ENCODE peak calls at places on chromosomes 7 and 10, in nine cellular contexts. M, H, W, S, C, F, V, L and A are unnamed samples.

GRCh38 chr10:97024181-97025073 is 161.3 kb downstream of the SLIT1 start:
- DNase-seq in M (no peak), H (no peak), W (no peak), S (peak), C (no peak), F (no peak), V (no peak), L (peak), A (no peak)

GRCh38 chr10:110206988-110207804 is at the start of gene MXI1:
- DNase-seq in M (peak), H (peak), W (peak), S (peak), C (no peak), F (peak), V (no peak), L (peak), A (peak)

GRCh38 chr10:132107211-132107946 is 41.6 kb downstream of the JAKMIP3 start:
- DNase-seq in M (peak), H (peak), W (no peak), S (no peak), C (no peak), F (no peak), V (no peak), L (no peak), A (no peak)

GRCh38 chr7:77697535-77697831 is 1.2 kb downstream of the RSBN1L start:
- DNase-seq in M (no peak), H (no peak), W (no peak), S (no peak), C (no peak), F (no peak), V (peak), L (peak), A (no peak)

GRCh38 chr10:114869500-114869899 is 47.9 kb downstream of the FHIP2A start:
- DNase-seq in M (no peak), H (no peak), W (no peak), S (peak), C (no peak), F (no peak), V (no peak), L (peak), A (no peak)

GRCh38 chr7:67870396-67870795 is 873.8 kb downstream of the TYW1 start:
- DNase-seq in M (no peak), H (no peak), W (no peak), S (no peak), C (no peak), F (no peak), V (no peak), L (no peak), A (no peak)

GRCh38 chr10:51117794-51118193 is 43.5 kb downstream of the PRKG1 start:
- DNase-seq in M (no peak), H (no peak), W (no peak), S (peak), C (no peak), F (no peak), V (no peak), L (peak), A (no peak)

GRCh38 chr10:89419548-89419947 is 5.2 kb downstream of the IFIT5 start:
- DNase-seq in M (no peak), H (no peak), W (peak), S (peak), C (no peak), F (no peak), V (no peak), L (peak), A (no peak)

GRCh38 chr7:5417106-5418071 is 6.2 kb downstream of the TNRC18 start:
- DNase-seq in M (no peak), H (peak), W (peak), S (peak), C (no peak), F (no peak), V (no peak), L (peak), A (peak)

GRCh38 chr7:27198871-27199801 is 755 bp downstream of the HOXA13 start:
- DNase-seq in M (peak), H (peak), W (peak), S (no peak), C (no peak), F (no peak), V (no peak), L (peak), A (peak)

GRCh38 chr7:32347244-32347828 is 142.8 kb downstream of the LSM5 start:
- DNase-seq in M (no peak), H (peak), W (peak), S (no peak), C (peak), F (peak), V (peak), L (peak), A (peak)

GRCh38 chr7:76310102-76310957 is 7.9 kb downstream of the HSPB1 start:
- DNase-seq in M (no peak), H (no peak), W (no peak), S (no peak), C (peak), F (no peak), V (no peak), L (no peak), A (no peak)

GRCh38 chr10:132302421-132302820 is 5.3 kb downstream of the STK32C start:
- DNase-seq in M (no peak), H (peak), W (no peak), S (no peak), C (no peak), F (no peak), V (no peak), L (no peak), A (no peak)

DNA sequence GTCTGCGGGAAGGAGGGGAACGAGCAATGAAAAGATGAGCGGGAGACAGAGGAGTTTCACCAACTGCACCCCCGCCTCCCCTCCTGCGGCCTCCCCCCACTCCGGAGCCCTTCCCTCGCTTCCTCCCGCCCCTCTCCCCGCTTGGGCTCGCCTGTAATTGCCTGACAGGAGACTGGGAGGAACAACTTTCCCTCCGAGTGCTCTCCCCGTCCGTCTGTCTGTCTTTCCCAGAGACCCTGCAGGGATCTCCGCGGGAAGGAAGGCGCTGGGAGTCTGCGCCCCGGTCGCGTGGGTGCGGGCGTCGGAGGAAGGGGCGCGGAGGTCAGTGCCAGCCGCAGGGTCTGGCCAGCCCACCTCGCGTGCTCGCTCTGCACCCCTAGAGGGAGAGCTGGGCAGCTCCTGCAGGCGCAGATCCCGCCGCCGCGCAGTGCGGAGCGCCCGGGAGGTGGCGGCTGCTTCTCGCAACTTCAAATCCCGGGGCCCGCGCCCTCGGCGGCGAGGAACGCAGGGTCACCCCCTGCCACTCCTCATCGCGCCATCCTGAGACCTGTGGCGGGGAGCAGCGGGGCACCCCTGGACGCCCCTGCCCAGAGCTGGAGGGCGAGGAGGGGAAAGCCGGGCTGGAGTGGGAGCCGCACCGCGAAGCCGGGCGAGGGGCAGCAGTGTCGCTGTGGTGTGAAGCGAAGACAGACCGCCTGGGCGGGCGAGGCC is 527 bp upstream of the NRP1 start:
- DNase-seq in M (peak), H (peak), W (peak), S (peak), C (peak), F (peak), V (peak), L (peak), A (peak)
- H3K9ac ChIP-seq in M (no peak), H (no peak), W (peak), S (peak), C (peak), F (peak), V (peak), L (peak), A (no peak)

GRCh38 chr7:47477191-47478016 is 104.5 kb downstream of the TNS3 start:
- DNase-seq in M (no peak), H (no peak), W (no peak), S (no peak), C (no peak), F (no peak), V (no peak), L (no peak), A (no peak)
- H3K9ac ChIP-seq in M (no peak), H (no peak), W (no peak), S (no peak), C (no peak), F (no peak), V (no peak), L (no peak), A (no peak)

DNA sequence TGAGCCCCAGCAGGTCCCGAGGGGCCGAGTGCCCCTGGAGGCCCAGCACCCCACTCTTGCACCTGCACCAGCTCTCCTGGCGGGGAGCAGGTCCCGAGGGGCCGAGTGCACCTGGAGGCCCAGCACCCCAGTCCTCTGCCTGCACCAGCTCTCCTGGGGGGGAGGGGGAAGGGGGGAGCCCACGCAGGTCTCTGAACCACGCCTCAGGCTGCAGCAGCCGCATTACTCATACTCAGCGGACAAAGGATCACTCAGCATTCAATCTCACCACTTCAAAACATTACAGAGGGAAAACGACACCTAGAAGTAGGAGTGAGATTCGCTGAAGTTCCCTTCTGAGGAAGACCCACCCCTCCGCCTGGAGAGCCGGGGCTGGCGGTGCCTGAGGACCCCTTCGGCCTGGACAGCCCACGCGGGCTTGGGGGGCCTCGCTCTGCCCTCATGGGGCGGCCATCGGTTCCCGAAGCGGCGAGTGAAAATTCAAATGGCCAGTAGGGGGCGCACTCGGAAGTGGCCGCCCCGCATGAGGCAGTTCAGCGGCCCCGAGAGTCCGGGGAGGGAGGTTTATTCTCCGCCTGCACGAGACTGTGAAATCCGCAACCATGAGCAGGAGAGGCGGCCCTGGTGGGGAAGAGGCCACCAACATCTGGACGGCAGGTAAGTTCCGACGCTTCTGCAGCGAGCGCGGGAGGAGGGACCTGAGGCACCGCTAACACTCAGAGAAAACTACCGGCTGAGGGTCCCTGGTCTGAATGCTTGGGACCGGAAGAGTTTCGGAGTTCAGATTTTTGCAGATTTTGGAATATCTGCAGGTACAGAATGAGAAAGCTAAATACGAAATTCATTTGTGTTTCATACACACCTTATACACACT is 1.1 kb upstream of the GPER1 start:
- DNase-seq in M (peak), H (peak), W (peak), S (peak), C (peak), F (peak), V (peak), L (peak), A (peak)
- H3K9ac ChIP-seq in M (no peak), H (peak), W (peak), S (peak), C (no peak), F (peak), V (peak), L (peak), A (no peak)

GRCh38 chr10:80511984-80512634 is 25.6 kb upstream of the SH2D4B start:
- DNase-seq in M (no peak), H (no peak), W (no peak), S (no peak), C (no peak), F (no peak), V (no peak), L (no peak), A (no peak)
- H3K9ac ChIP-seq in M (no peak), H (no peak), W (no peak), S (no peak), C (no peak), F (no peak), V (no peak), L (no peak), A (no peak)

GRCh38 chr10:7408494-7409044 is 2.3 kb downstream of the SFMBT2 start:
- DNase-seq in M (peak), H (peak), W (peak), S (peak), C (peak), F (no peak), V (no peak), L (peak), A (peak)

GRCh38 chr10:7410306-7410799 is 481 bp downstream of the SFMBT2 start:
- DNase-seq in M (peak), H (peak), W (peak), S (peak), C (peak), F (no peak), V (no peak), L (peak), A (peak)

GRCh38 chr10:7409045-7409731 is 1.6 kb downstream of the SFMBT2 start:
- DNase-seq in M (peak), H (peak), W (peak), S (no peak), C (peak), F (no peak), V (no peak), L (peak), A (peak)

GRCh38 chr10:7410800-7411670 is at the start of gene SFMBT2:
- DNase-seq in M (peak), H (peak), W (peak), S (peak), C (peak), F (no peak), V (no peak), L (peak), A (peak)

GRCh38 chr10:7409732-7410168 is 1.1 kb downstream of the SFMBT2 start:
- DNase-seq in M (no peak), H (peak), W (peak), S (no peak), C (peak), F (no peak), V (no peak), L (peak), A (peak)
- H3K9ac ChIP-seq in M (no peak), H (peak), W (peak), S (no peak), C (peak), F (no peak), V (peak), L (peak), A (no peak)

GRCh38 chr7:155763721-155764431 is 48.4 kb downstream of the SHH start:
- DNase-seq in M (no peak), H (no peak), W (no peak), S (peak), C (peak), F (no peak), V (no peak), L (no peak), A (no peak)
- H3K9ac ChIP-seq in M (no peak), H (no peak), W (no peak), S (no peak), C (peak), F (no peak), V (no peak), L (no peak), A (no peak)

DNA sequence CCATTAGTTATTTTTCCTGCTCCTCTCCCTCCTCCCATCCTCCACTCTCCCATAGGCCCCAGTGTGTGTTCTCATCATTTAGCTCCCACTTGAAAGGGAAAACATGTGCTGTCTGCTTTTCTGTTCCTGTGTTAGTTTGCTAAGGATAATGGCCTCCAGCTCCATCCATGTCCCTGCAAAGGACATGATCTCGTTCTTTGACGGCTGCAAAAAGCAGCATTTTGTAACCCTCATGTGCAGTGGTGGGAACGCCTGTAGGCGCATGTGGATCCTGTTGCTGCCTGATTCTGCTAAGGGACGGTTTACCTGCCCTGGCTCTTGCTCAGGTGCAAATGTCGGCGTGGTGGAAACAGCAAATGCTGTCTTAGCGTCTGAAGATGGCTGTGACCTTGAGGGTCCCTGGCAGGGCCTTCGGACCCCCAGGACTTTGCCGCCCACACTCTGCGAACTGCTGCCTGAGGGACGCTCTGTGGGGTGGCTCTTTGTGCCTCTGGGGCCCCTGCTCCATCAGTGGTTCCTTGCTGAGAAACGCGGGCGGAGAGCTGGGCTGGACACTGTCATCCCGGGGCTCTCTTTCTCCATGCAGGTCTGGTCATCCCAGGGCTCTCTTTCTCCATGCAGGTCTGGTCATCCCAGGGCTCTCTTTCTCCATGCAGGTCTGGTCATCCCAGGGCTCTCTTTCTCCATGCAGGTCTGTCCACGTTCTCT is 5.5 kb upstream of the MTG1 start:
- DNase-seq in M (peak), H (no peak), W (no peak), S (no peak), C (no peak), F (peak), V (no peak), L (no peak), A (no peak)
- H3K9ac ChIP-seq in M (no peak), H (no peak), W (no peak), S (no peak), C (no peak), F (no peak), V (no peak), L (no peak), A (no peak)

DNA sequence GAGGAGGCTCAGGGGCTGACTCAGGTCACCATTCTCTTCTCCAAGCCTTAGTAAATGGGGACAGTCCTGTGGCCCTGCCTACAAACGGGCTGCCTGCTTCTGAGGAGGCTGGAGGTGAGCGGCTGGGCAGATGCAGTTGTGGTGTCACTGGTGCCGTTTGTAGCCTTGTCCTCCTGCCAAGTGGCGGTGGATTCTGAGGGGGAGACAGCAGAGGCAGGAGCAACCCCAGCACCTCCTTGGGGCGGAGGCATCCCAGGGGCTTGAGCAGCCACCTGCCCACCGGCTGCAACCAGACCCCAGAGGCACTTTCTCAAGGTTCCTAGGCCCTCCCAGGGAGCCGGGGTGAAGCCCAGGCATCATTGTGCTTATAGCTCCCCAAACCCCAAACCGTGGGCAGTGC is 112.5 kb downstream of the ZMIZ1 start:
- DNase-seq in M (no peak), H (no peak), W (no peak), S (no peak), C (no peak), F (no peak), V (no peak), L (no peak), A (no peak)
- H3K9ac ChIP-seq in M (no peak), H (no peak), W (no peak), S (no peak), C (no peak), F (no peak), V (no peak), L (no peak), A (no peak)

DNA sequence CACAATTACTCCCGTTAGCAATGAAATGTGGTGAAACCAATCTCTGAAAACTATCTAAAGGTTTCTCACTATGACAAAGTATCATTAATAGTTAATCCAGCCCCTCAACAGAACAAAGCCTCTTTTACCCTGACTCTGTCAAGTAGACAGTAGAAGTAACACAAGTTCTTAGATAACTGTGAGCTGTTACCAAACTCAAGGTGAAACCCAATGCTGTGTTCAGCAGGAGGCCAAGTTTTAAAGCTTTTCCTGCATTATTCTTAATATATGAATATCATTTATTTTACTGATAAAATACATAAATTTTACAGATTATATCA is 109.1 kb downstream of the SRPK2 start:
- DNase-seq in M (no peak), H (no peak), W (no peak), S (no peak), C (no peak), F (peak), V (no peak), L (no peak), A (no peak)
- H3K9ac ChIP-seq in M (no peak), H (no peak), W (no peak), S (no peak), C (no peak), F (no peak), V (no peak), L (no peak), A (no peak)

GRCh38 chr7:13979671-13980438 is 9.6 kb downstream of the ETV1 start:
- DNase-seq in M (no peak), H (no peak), W (no peak), S (peak), C (no peak), F (no peak), V (no peak), L (peak), A (no peak)
- H3K9ac ChIP-seq in M (no peak), H (no peak), W (no peak), S (no peak), C (no peak), F (no peak), V (no peak), L (peak), A (no peak)